ENCODE peak calls at places on chromosomes 12 and 14, in five cellular contexts. P, O, V, B and L are unnamed samples.
A peak's percentile ranks its signal among the peaks of the same experiment; 100 is the strongest.

GRCh38 chr12:1946311-1946710 is 27.9 kb upstream of the CACNA2D4 start:
- DNase-seq in P (no peak), O (no peak), V (no peak), B (no peak), L (no peak)

GRCh38 chr12:40002178-40003169 is 103.4 kb downstream of the SLC2A13 start:
- DNase-seq in P (no peak), O (no peak), V (no peak), B (no peak), L (no peak)

GRCh38 chr14:99821519-99822165 is 28.4 kb downstream of the EML1 start:
- DNase-seq in P (no peak), O (no peak), V (no peak), B (no peak), L (no peak)

GRCh38 chr14:64880382-64881121 is 845 bp upstream of the SPTB start:
- DNase-seq in P (peak; percentile 76), O (peak; percentile 35), V (peak; percentile 85), B (no peak), L (peak; percentile 52)

GRCh38 chr14:59997496-59997895 is 77.6 kb downstream of the LRRC9 start:
- DNase-seq in P (no peak), O (no peak), V (no peak), B (peak; percentile 8), L (no peak)

GRCh38 chr14:95620659-95621059 is 65.6 kb upstream of the TCL1B start:
- DNase-seq in P (no peak), O (no peak), V (no peak), B (no peak), L (no peak)

GRCh38 chr12:57766464-57767311 is at the start of gene CYP27B1:
- DNase-seq in P (no peak), O (no peak), V (no peak), B (no peak), L (no peak)

GRCh38 chr12:8648598-8649205 is 13.9 kb downstream of the MFAP5 start:
- DNase-seq in P (no peak), O (no peak), V (no peak), B (no peak), L (no peak)

GRCh38 chr14:51327376-51327775 is 87.3 kb downstream of the TMX1 start:
- DNase-seq in P (no peak), O (no peak), V (no peak), B (no peak), L (no peak)

GRCh38 chr12:6891637-6892036 is 13.0 kb upstream of the LRRC23 start:
- DNase-seq in P (peak; percentile 46), O (no peak), V (no peak), B (no peak), L (no peak)

GRCh38 chr14:77206877-77207389 is 25.3 kb downstream of the TMEM63C start:
- DNase-seq in P (peak; percentile 29), O (no peak), V (no peak), B (no peak), L (no peak)
- TF ChIP-seq CTCF in P (no peak), O (no peak), V (no peak), B (no peak), L (no peak)

DNA sequence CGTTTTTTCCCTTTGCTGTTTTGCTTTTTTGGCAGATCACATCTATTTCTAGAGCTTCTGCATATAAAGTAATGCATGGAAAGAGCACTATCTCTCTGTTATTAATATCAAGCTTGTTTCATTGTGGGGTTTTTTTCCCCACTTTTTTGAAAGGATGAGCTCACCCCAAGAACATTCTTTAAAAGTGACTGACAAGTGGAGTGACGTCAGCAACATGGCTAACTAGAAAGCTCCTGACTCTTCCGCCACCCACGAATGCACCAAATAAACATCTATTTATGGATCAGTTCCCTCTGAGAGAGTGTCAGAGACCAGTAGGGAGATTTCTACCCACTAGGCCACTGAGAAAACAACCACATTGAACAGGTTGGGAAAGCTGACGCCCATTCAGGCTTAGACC is 445.4 kb downstream of the GALC start:
- DNase-seq in P (no peak), O (no peak), V (no peak), B (no peak), L (no peak)
- H3K27ac ChIP-seq in P (no peak overlapping the region), O (no peak overlapping the region), V (no peak overlapping the region), B (no peak overlapping the region), L (no peak overlapping the region)

DNA sequence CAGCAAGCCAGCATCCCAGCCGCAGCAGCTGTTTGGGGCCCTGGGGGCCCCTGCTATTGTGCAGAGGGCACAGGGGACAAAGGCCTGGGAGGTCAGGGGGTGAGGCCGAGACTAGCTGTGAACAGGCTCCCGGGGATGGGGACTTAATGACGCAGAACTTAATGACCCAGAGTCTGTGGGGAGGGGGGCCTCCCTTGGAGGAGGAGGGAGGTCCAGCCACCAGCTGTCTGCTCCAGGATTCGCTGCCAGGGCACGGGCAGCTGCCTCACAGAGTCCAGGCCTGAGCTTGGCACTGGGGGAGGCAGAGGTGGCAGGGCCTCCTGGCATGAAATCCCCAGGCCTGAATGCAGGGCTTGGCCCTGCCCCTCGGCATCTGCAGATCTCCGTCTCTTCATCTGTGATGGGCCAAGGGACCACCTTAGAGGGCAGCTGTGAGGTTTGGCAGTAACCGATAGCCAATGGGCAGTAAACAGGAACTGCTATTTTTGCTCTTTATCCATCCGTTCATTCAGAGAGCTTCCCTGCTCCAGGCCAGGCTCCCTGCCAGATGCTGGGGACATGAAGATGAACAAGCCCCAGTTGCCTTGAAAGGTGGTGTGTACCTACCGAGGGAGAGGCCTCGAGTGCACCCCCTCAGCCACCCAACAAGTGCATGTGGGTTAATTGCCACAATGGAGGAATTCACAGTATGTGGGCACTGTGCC is 6.7 kb downstream of the FAM222A start:
- DNase-seq in P (no peak), O (no peak), V (peak; percentile 57), B (no peak), L (peak; percentile 48)
- H3K4me3 ChIP-seq in P (no peak overlapping the region), O (no peak overlapping the region), V (no peak overlapping the region), B (no peak overlapping the region), L (no peak overlapping the region)

GRCh38 chr14:103732868-103733626 is 17.4 kb downstream of the ZFYVE21 start:
- DNase-seq in P (no peak), O (no peak), V (no peak), B (no peak), L (no peak)
- TF ChIP-seq CTCF in P (no peak), O (no peak), V (no peak), B (no peak), L (no peak)

DNA sequence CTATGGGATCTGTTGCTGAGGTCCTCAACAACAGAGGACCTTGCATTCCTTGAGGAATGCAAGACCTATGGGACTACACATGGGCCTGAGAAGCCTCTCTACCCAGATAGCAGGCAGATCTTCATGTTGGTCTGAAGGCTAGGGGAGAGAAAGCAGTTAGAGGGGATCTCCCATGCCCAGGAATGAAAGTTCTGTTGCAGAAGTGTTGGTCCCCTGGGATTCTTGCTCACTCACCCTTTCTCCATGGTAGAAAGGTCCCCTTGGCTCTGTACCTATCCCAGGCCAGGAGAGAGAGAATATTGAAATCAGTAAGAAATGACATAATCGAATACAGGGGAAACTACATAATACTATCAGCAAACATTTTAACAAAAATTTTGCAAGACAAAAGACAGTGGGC is 16.5 kb upstream of the KLRC1 start:
- DNase-seq in P (no peak), O (no peak), V (no peak), B (no peak), L (no peak)
- H3K27ac ChIP-seq in P (no peak overlapping the region), O (no peak overlapping the region), V (no peak overlapping the region), B (no peak overlapping the region), L (no peak overlapping the region)

DNA sequence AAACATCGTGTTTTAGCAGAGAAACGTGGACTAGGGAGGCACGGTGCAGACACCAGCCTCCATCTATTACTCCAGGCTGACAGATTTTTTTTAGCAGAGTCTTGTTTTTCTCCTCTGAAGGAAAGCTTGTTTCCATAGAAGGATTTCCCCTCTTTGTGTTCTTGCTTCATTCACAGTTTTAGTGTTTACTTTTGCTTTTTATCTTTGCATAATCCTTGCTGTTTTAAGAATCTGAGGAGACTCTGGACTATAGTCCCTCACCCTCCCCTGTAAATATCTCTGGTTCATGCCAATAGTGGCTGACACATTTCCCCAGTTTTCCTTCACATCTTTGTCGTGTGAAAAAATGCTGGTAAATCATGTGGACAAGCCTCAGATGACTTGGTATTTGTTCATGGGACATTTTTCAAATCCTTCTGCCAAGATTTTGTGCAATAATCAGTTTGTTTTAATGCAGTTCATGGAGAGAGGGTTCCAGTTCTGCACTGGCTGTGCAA is 39.9 kb upstream of the TMCC3 start:
- DNase-seq in P (no peak), O (no peak), V (no peak), B (peak; percentile 28), L (no peak)
- H3K4me3 ChIP-seq in P (no peak overlapping the region), O (no peak overlapping the region), V (peak overlapping the region; percentile 4), B (peak overlapping the region; percentile 26), L (peak overlapping the region; percentile 37)

GRCh38 chr12:122200541-122201175 is 2.9 kb upstream of the B3GNT4 start:
- DNase-seq in P (peak; percentile 68), O (no peak), V (no peak), B (no peak), L (no peak)
- TF ChIP-seq CTCF in P (no peak), O (no peak), V (no peak), B (no peak), L (no peak)

GRCh38 chr14:50003213-50004021 is 110.5 kb downstream of the ARF6 start:
- DNase-seq in P (peak; percentile 96), O (peak; percentile 87), V (peak; percentile 94), B (peak; percentile 64), L (peak; percentile 80)

GRCh38 chr14:50001146-50001998 is 108.5 kb downstream of the ARF6 start:
- DNase-seq in P (peak; percentile 83), O (peak; percentile 48), V (no peak), B (peak; percentile 45), L (no peak)

GRCh38 chr14:50002926-50003212 is 110.0 kb downstream of the ARF6 start:
- DNase-seq in P (no peak), O (no peak), V (no peak), B (no peak), L (no peak)

GRCh38 chr14:50000215-50001145 is 107.6 kb downstream of the ARF6 start:
- DNase-seq in P (peak; percentile 88), O (peak; percentile 67), V (peak; percentile 79), B (peak; percentile 42), L (peak; percentile 54)

GRCh38 chr14:50001999-50002925 is 109.4 kb downstream of the ARF6 start:
- DNase-seq in P (peak; percentile 81), O (no peak), V (no peak), B (no peak), L (peak; percentile 24)
- H3K27ac ChIP-seq in P (peak overlapping the region; percentile 93), O (peak overlapping the region; percentile 52), V (peak overlapping the region; percentile 94), B (peak overlapping the region; percentile 88), L (peak overlapping the region; percentile 88)

DNA sequence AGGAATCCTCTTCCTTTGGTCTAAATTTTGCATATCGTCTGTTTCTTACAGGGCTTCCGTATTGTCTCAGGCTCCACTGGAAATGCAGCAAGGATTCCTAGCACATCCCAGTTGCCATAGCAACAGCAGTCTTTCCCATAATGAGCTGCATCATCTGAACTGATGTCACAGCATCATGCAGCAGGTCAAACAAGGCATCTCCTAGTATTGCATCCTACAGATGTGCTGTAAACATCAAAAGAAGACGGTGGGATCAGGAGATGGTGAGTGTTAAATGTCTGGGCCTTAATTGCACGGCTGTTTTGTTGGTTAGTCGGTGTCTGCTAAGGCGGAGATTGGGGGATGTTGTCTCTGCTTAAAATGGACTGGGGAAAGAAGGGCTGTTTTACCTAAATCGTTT is at the start of gene AKAP6:
- DNase-seq in P (no peak), O (no peak), V (no peak), B (no peak), L (no peak)
- H3K4me3 ChIP-seq in P (no peak within 1 kb of the TSS), O (no peak within 1 kb of the TSS), V (no peak within 1 kb of the TSS), B (no peak within 1 kb of the TSS), L (no peak within 1 kb of the TSS)

DNA sequence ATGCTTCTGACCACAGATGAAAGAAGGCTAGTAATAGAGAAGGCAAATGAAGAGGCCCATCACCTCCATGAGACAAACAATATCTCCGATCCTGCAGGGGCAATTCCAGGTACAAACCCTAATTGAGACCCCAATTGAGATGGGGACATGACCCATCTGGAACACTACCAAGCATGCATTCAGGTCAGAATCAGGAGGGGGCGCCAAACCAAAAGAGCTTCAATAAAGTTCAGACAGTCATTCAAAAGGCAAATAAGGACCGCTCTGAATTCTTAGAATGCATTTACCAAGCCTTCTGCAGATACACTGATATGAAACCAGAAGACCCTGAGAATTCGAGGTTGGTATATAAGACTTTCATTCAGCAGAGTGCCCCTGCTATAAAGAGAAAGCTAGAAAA is 10.2 kb upstream of the EDDM3B start:
- DNase-seq in P (no peak), O (no peak), V (no peak), B (peak; percentile 15), L (no peak)
- TF ChIP-seq CTCF in P (peak; percentile 11), O (peak; percentile 20), V (peak; percentile 19), B (no peak), L (peak; percentile 67)